ENCODE peak calls at places on chromosomes 5 and 9, in six cellular contexts. One of them, this sample, is unnamed.

GRCh38 chr5:107790671-107791070 is 119.9 kb upstream of the EFNA5 start:
- DNase-seq in activated T-cell treated with anti-CD3 and anti-CD28 coated beads, Interleukin-2, amount 50 U/mL, for 72 hours: no peak
- DNase-seq in ACHN: no peak
- DNase-seq in naive B cell: no peak
- DNase-seq in H4: no peak
- DNase-seq in AG08396: no peak
- DNase-seq in this sample: no peak

GRCh38 chr5:111142932-111143331 is 50.8 kb downstream of the WDR36 start:
- DNase-seq in activated T-cell treated with anti-CD3 and anti-CD28 coated beads, Interleukin-2, amount 50 U/mL, for 72 hours: no peak
- DNase-seq in ACHN: no peak
- DNase-seq in naive B cell: no peak
- DNase-seq in H4: no peak
- DNase-seq in AG08396: no peak
- DNase-seq in this sample: no peak

GRCh38 chr5:179312557-179313235 is 32.6 kb downstream of the ADAMTS2 start:
- DNase-seq in activated T-cell treated with anti-CD3 and anti-CD28 coated beads, Interleukin-2, amount 50 U/mL, for 72 hours: no peak
- DNase-seq in ACHN: no peak
- DNase-seq in naive B cell: no peak
- DNase-seq in H4: no peak
- DNase-seq in AG08396: no peak
- DNase-seq in this sample: no peak

GRCh38 chr5:72788851-72789505 is 27.5 kb upstream of the TNPO1 start:
- DNase-seq in activated T-cell treated with anti-CD3 and anti-CD28 coated beads, Interleukin-2, amount 50 U/mL, for 72 hours: no peak
- DNase-seq in ACHN: no peak
- DNase-seq in naive B cell: no peak
- DNase-seq in H4: no peak
- DNase-seq in AG08396: peak
- DNase-seq in this sample: no peak

GRCh38 chr5:160460377-160461049 is 38.9 kb downstream of the PTTG1 start:
- DNase-seq in activated T-cell treated with anti-CD3 and anti-CD28 coated beads, Interleukin-2, amount 50 U/mL, for 72 hours: no peak
- DNase-seq in ACHN: no peak
- DNase-seq in naive B cell: no peak
- DNase-seq in H4: no peak
- DNase-seq in AG08396: peak
- DNase-seq in this sample: no peak

GRCh38 chr5:76789991-76790571 is 28.7 kb upstream of the F2RL1 start:
- DNase-seq in activated T-cell treated with anti-CD3 and anti-CD28 coated beads, Interleukin-2, amount 50 U/mL, for 72 hours: no peak
- DNase-seq in ACHN: no peak
- DNase-seq in naive B cell: no peak
- DNase-seq in H4: no peak
- DNase-seq in AG08396: no peak
- DNase-seq in this sample: no peak

GRCh38 chr5:68395844-68396523 is 180.4 kb downstream of the PIK3R1 start:
- DNase-seq in activated T-cell treated with anti-CD3 and anti-CD28 coated beads, Interleukin-2, amount 50 U/mL, for 72 hours: no peak
- DNase-seq in ACHN: no peak
- DNase-seq in naive B cell: no peak
- DNase-seq in H4: no peak
- DNase-seq in AG08396: no peak
- DNase-seq in this sample: no peak

GRCh38 chr9:76603448-76603895 is 144.5 kb downstream of the GCNT1 start:
- DNase-seq in activated T-cell treated with anti-CD3 and anti-CD28 coated beads, Interleukin-2, amount 50 U/mL, for 72 hours: peak
- DNase-seq in ACHN: no peak
- DNase-seq in naive B cell: no peak
- DNase-seq in H4: no peak
- DNase-seq in AG08396: no peak
- DNase-seq in this sample: no peak

GRCh38 chr9:6904366-6904765 is 146.6 kb downstream of the KDM4C start:
- DNase-seq in activated T-cell treated with anti-CD3 and anti-CD28 coated beads, Interleukin-2, amount 50 U/mL, for 72 hours: no peak
- DNase-seq in ACHN: no peak
- DNase-seq in naive B cell: no peak
- DNase-seq in H4: no peak
- DNase-seq in AG08396: no peak
- DNase-seq in this sample: no peak

GRCh38 chr5:132103969-132104391 is 30.4 kb downstream of the CSF2 start:
- DNase-seq in activated T-cell treated with anti-CD3 and anti-CD28 coated beads, Interleukin-2, amount 50 U/mL, for 72 hours: no peak
- DNase-seq in ACHN: no peak
- DNase-seq in naive B cell: no peak
- DNase-seq in H4: no peak
- DNase-seq in AG08396: no peak
- DNase-seq in this sample: no peak

GRCh38 chr5:1692381-1692780 is 107.3 kb downstream of the MRPL36 start:
- DNase-seq in activated T-cell treated with anti-CD3 and anti-CD28 coated beads, Interleukin-2, amount 50 U/mL, for 72 hours: no peak
- DNase-seq in ACHN: no peak
- DNase-seq in naive B cell: no peak
- DNase-seq in H4: no peak
- DNase-seq in AG08396: no peak
- DNase-seq in this sample: no peak

GRCh38 chr9:34633851-34634550 is 3.6 kb downstream of the SIGMAR1 start:
- DNase-seq in activated T-cell treated with anti-CD3 and anti-CD28 coated beads, Interleukin-2, amount 50 U/mL, for 72 hours: peak
- DNase-seq in ACHN: peak
- DNase-seq in naive B cell: peak
- DNase-seq in H4: peak
- DNase-seq in AG08396: peak
- DNase-seq in this sample: peak

GRCh38 chr9:92954886-92955285 is 7.6 kb downstream of the FGD3 start:
- DNase-seq in activated T-cell treated with anti-CD3 and anti-CD28 coated beads, Interleukin-2, amount 50 U/mL, for 72 hours: no peak
- DNase-seq in ACHN: no peak
- DNase-seq in naive B cell: no peak
- DNase-seq in H4: no peak
- DNase-seq in AG08396: no peak
- DNase-seq in this sample: no peak

GRCh38 chr9:130542457-130543228 is 36.7 kb upstream of the FUBP3 start:
- DNase-seq in activated T-cell treated with anti-CD3 and anti-CD28 coated beads, Interleukin-2, amount 50 U/mL, for 72 hours: no peak
- DNase-seq in ACHN: no peak
- DNase-seq in naive B cell: no peak
- DNase-seq in H4: peak
- DNase-seq in AG08396: no peak
- DNase-seq in this sample: no peak

GRCh38 chr9:93261281-93261680 is 77.3 kb downstream of the WNK2 start:
- DNase-seq in activated T-cell treated with anti-CD3 and anti-CD28 coated beads, Interleukin-2, amount 50 U/mL, for 72 hours: no peak
- DNase-seq in ACHN: no peak
- DNase-seq in naive B cell: no peak
- DNase-seq in H4: no peak
- DNase-seq in AG08396: no peak
- DNase-seq in this sample: no peak

GRCh38 chr5:131532016-131532640 is 102.9 kb downstream of the RAPGEF6 start:
- DNase-seq in activated T-cell treated with anti-CD3 and anti-CD28 coated beads, Interleukin-2, amount 50 U/mL, for 72 hours: no peak
- DNase-seq in ACHN: no peak
- DNase-seq in naive B cell: no peak
- DNase-seq in H4: no peak
- DNase-seq in AG08396: no peak
- DNase-seq in this sample: no peak

GRCh38 chr5:175464414-175465233 is 13.7 kb upstream of the SFXN1 start:
- DNase-seq in activated T-cell treated with anti-CD3 and anti-CD28 coated beads, Interleukin-2, amount 50 U/mL, for 72 hours: peak
- DNase-seq in ACHN: peak
- DNase-seq in naive B cell: no peak
- DNase-seq in H4: peak
- DNase-seq in AG08396: peak
- DNase-seq in this sample: no peak

GRCh38 chr9:137666505-137666809 is 47.7 kb downstream of the EHMT1 start:
- DNase-seq in activated T-cell treated with anti-CD3 and anti-CD28 coated beads, Interleukin-2, amount 50 U/mL, for 72 hours: no peak
- DNase-seq in ACHN: no peak
- DNase-seq in naive B cell: no peak
- DNase-seq in H4: no peak
- DNase-seq in AG08396: no peak
- DNase-seq in this sample: no peak

GRCh38 chr9:27385606-27386005 is 88.7 kb upstream of the EQTN start:
- DNase-seq in activated T-cell treated with anti-CD3 and anti-CD28 coated beads, Interleukin-2, amount 50 U/mL, for 72 hours: no peak
- DNase-seq in ACHN: no peak
- DNase-seq in naive B cell: no peak
- DNase-seq in H4: no peak
- DNase-seq in AG08396: no peak
- DNase-seq in this sample: no peak

GRCh38 chr5:91668261-91668660 is 285.1 kb upstream of the ARRDC3 start:
- DNase-seq in activated T-cell treated with anti-CD3 and anti-CD28 coated beads, Interleukin-2, amount 50 U/mL, for 72 hours: no peak
- DNase-seq in ACHN: no peak
- DNase-seq in naive B cell: no peak
- DNase-seq in H4: no peak
- DNase-seq in AG08396: no peak
- DNase-seq in this sample: no peak

GRCh38 chr5:23727271-23727670 is 219.9 kb downstream of the PRDM9 start:
- DNase-seq in activated T-cell treated with anti-CD3 and anti-CD28 coated beads, Interleukin-2, amount 50 U/mL, for 72 hours: no peak
- DNase-seq in ACHN: no peak
- DNase-seq in naive B cell: no peak
- DNase-seq in H4: no peak
- DNase-seq in AG08396: no peak
- DNase-seq in this sample: no peak

GRCh38 chr5:176619569-176620332 is 9.8 kb upstream of the GPRIN1 start:
- DNase-seq in activated T-cell treated with anti-CD3 and anti-CD28 coated beads, Interleukin-2, amount 50 U/mL, for 72 hours: no peak
- DNase-seq in ACHN: no peak
- DNase-seq in naive B cell: no peak
- DNase-seq in H4: no peak
- DNase-seq in AG08396: no peak
- DNase-seq in this sample: no peak

GRCh38 chr5:79642210-79642609 is 30.0 kb downstream of the TENT2 start:
- DNase-seq in activated T-cell treated with anti-CD3 and anti-CD28 coated beads, Interleukin-2, amount 50 U/mL, for 72 hours: no peak
- DNase-seq in ACHN: no peak
- DNase-seq in naive B cell: no peak
- DNase-seq in H4: no peak
- DNase-seq in AG08396: no peak
- DNase-seq in this sample: no peak

GRCh38 chr5:167614294-167615104 is 676.9 kb upstream of the WWC1 start:
- DNase-seq in activated T-cell treated with anti-CD3 and anti-CD28 coated beads, Interleukin-2, amount 50 U/mL, for 72 hours: no peak
- DNase-seq in ACHN: no peak
- DNase-seq in naive B cell: no peak
- DNase-seq in H4: no peak
- DNase-seq in AG08396: no peak
- DNase-seq in this sample: no peak

GRCh38 chr5:158660726-158661125 is 439.0 kb downstream of the EBF1 start:
- DNase-seq in activated T-cell treated with anti-CD3 and anti-CD28 coated beads, Interleukin-2, amount 50 U/mL, for 72 hours: no peak
- DNase-seq in ACHN: no peak
- DNase-seq in naive B cell: no peak
- DNase-seq in H4: no peak
- DNase-seq in AG08396: no peak
- DNase-seq in this sample: no peak

GRCh38 chr5:110414360-110414759 is 312.1 kb downstream of the TMEM232 start:
- DNase-seq in activated T-cell treated with anti-CD3 and anti-CD28 coated beads, Interleukin-2, amount 50 U/mL, for 72 hours: no peak
- DNase-seq in ACHN: peak
- DNase-seq in naive B cell: no peak
- DNase-seq in H4: peak
- DNase-seq in AG08396: peak
- DNase-seq in this sample: no peak

GRCh38 chr9:87800456-87800855 is 74.5 kb downstream of the CTSL start:
- DNase-seq in activated T-cell treated with anti-CD3 and anti-CD28 coated beads, Interleukin-2, amount 50 U/mL, for 72 hours: no peak
- DNase-seq in ACHN: no peak
- DNase-seq in naive B cell: no peak
- DNase-seq in H4: no peak
- DNase-seq in AG08396: no peak
- DNase-seq in this sample: no peak

GRCh38 chr5:168286386-168286785 is 5.1 kb upstream of the WWC1 start:
- DNase-seq in activated T-cell treated with anti-CD3 and anti-CD28 coated beads, Interleukin-2, amount 50 U/mL, for 72 hours: no peak
- DNase-seq in ACHN: no peak
- DNase-seq in naive B cell: no peak
- DNase-seq in H4: no peak
- DNase-seq in AG08396: no peak
- DNase-seq in this sample: no peak

GRCh38 chr5:178202541-178202940 is 1.8 kb upstream of the HNRNPAB start:
- DNase-seq in activated T-cell treated with anti-CD3 and anti-CD28 coated beads, Interleukin-2, amount 50 U/mL, for 72 hours: no peak
- DNase-seq in ACHN: no peak
- DNase-seq in naive B cell: no peak
- DNase-seq in H4: no peak
- DNase-seq in AG08396: no peak
- DNase-seq in this sample: no peak

GRCh38 chr9:93091056-93091452 is 5.0 kb upstream of the CARD19 start:
- DNase-seq in activated T-cell treated with anti-CD3 and anti-CD28 coated beads, Interleukin-2, amount 50 U/mL, for 72 hours: no peak
- DNase-seq in ACHN: no peak
- DNase-seq in naive B cell: no peak
- DNase-seq in H4: no peak
- DNase-seq in AG08396: no peak
- DNase-seq in this sample: no peak

GRCh38 chr9:128762664-128763449 is 8.9 kb downstream of the ZER1 start:
- DNase-seq in activated T-cell treated with anti-CD3 and anti-CD28 coated beads, Interleukin-2, amount 50 U/mL, for 72 hours: no peak
- DNase-seq in ACHN: no peak
- DNase-seq in naive B cell: no peak
- DNase-seq in H4: no peak
- DNase-seq in AG08396: no peak
- DNase-seq in this sample: no peak